ENCODE peak calls at places on chromosomes 12 and 14, in seven cellular contexts. N, K, Y, S, B, H and W are unnamed samples. For H3K4me1, the result is how much of the 10 kb centered on the place peaks cover.

GRCh38 chr12:119061208-119061796 is 80.0 kb downstream of the SRRM4 start:
- DNase-seq in N (no peak), K (peak), Y (peak), S (peak), B (peak), H (peak), W (no peak)

GRCh38 chr12:38905480-38906351 is at the start of gene CPNE8:
- DNase-seq in N (peak), K (peak), Y (peak), S (peak), B (peak), H (peak), W (peak)

GRCh38 chr12:90816353-90817089 is 138.5 kb downstream of the CCER1 start:
- DNase-seq in N (no peak), K (no peak), Y (no peak), S (no peak), B (no peak), H (no peak), W (no peak)

GRCh38 chr12:40583743-40584142 is 108.5 kb upstream of the CNTN1 start:
- DNase-seq in N (no peak), K (no peak), Y (no peak), S (no peak), B (no peak), H (no peak), W (no peak)

GRCh38 chr12:122864894-122865253 is 29.6 kb downstream of the HIP1R start:
- DNase-seq in N (no peak), K (peak), Y (no peak), S (no peak), B (no peak), H (no peak), W (no peak)

GRCh38 chr12:62260733-62261683 is 804 bp downstream of the USP15 start:
- DNase-seq in N (peak), K (peak), Y (no peak), S (no peak), B (peak), H (no peak), W (peak)

GRCh38 chr14:22973217-22974032 is 8.9 kb downstream of the AJUBA start:
- DNase-seq in N (no peak), K (no peak), Y (no peak), S (no peak), B (no peak), H (no peak), W (no peak)

GRCh38 chr14:66015046-66015780 is 471.0 kb upstream of the CCDC196 start:
- DNase-seq in N (no peak), K (no peak), Y (no peak), S (no peak), B (no peak), H (no peak), W (no peak)

GRCh38 chr14:65354715-65355114 is 57.8 kb upstream of the FUT8 start:
- DNase-seq in N (no peak), K (no peak), Y (no peak), S (no peak), B (no peak), H (no peak), W (no peak)

GRCh38 chr12:123713398-123714301 is 1.5 kb downstream of the ATP6V0A2 start:
- DNase-seq in N (no peak), K (no peak), Y (no peak), S (no peak), B (no peak), H (no peak), W (no peak)

GRCh38 chr14:96978525-96979272 is 181.5 kb downstream of the VRK1 start:
- DNase-seq in N (no peak), K (no peak), Y (no peak), S (no peak), B (no peak), H (no peak), W (no peak)

GRCh38 chr12:70759161-70759918 is 122.1 kb upstream of the PTPRB start:
- DNase-seq in N (no peak), K (no peak), Y (no peak), S (no peak), B (no peak), H (no peak), W (no peak)

GRCh38 chr14:91154851-91155625 is 41.2 kb downstream of the DGLUCY start:
- DNase-seq in N (no peak), K (peak), Y (no peak), S (no peak), B (no peak), H (no peak), W (no peak)

GRCh38 chr14:68931063-68931462 is 48.0 kb downstream of the ACTN1 start:
- DNase-seq in N (no peak), K (no peak), Y (no peak), S (no peak), B (no peak), H (no peak), W (no peak)

GRCh38 chr14:83887871-83888270 is 1642.1 kb upstream of the FLRT2 start:
- DNase-seq in N (no peak), K (no peak), Y (no peak), S (no peak), B (no peak), H (no peak), W (no peak)

GRCh38 chr14:93953263-93953662 is 23.1 kb downstream of the ASB2 start:
- DNase-seq in N (no peak), K (no peak), Y (no peak), S (no peak), B (no peak), H (no peak), W (no peak)

GRCh38 chr14:71247106-71247505 is 339.8 kb downstream of the PCNX1 start:
- DNase-seq in N (no peak), K (no peak), Y (no peak), S (no peak), B (no peak), H (no peak), W (no peak)

GRCh38 chr14:67526676-67527459 is 6.2 kb upstream of the PLEKHH1 start:
- DNase-seq in N (no peak), K (no peak), Y (no peak), S (no peak), B (peak), H (no peak), W (no peak)

DNA sequence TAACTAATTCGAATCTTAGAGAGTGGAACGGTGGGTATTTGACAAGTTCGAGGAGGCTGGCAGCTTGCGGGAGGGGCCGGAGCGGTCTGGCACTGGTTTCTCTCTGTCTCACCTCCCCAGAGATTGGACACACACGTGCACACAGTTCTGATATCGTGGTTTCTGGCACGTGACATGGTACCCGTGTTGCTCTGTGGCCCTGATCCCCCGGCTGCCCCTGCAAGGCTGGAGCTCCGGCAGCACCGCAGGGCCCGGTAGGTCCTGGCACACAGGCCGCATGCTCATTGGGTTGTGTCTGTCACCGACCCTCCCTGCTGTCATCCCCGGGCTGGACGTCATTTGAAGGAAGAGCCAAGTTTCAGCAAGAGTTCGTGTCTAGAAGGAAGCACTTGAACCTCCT is 82.7 kb downstream of the PPP2R5C start:
- DNase-seq in N (no peak), K (peak), Y (no peak), S (no peak), B (no peak), H (peak), W (no peak)
- H3K4me1 ChIP-seq in N (under half), K (half or more), Y (under half), S (under half), B (under half), H (under half), W (under half)

DNA sequence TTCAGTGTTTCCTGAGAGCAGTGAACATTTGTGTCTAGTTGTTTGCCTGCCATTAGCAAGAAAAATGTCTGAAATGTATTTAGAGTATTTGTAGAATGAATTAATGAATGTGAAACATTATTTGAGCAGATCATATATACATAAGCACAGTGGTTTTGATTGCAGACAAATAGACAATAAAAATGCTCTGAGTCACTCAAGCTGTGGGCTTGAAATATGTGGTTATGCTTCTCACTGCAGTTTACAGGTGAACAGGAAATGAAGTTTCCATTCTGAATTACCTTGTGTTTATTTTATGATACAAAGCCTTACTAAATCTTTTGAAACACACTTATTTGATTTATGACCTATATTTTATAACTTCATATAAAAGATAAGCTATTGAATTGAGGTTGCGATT is 827.7 kb downstream of the TMTC2 start:
- DNase-seq in N (no peak), K (no peak), Y (no peak), S (no peak), B (no peak), H (no peak), W (no peak)
- H3K27ac ChIP-seq in N (no peak), K (no peak), Y (no peak), S (no peak), B (no peak), H (no peak), W (no peak)

DNA sequence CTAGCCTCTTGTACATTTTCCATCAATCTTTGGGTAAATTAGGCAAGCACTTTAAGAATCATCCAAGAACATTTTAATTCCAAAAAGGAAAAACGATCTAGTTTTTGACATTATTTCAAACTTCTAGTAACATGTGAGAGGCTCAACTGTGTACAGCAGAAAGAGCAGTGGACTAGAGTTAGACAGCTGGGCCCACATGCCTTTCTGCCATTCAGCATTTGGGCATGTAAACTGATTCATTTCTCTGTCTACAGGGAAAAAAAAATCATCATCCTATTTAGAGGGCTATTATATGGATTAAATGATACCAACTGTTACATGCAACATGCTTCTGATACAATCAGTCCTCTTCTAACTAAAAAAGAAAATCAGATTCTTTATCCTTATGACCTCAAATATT is 17.7 kb downstream of the ATP2B1 start:
- DNase-seq in N (no peak), K (no peak), Y (no peak), S (no peak), B (no peak), H (no peak), W (no peak)
- H3K4me1 ChIP-seq in N (under half), K (under half), Y (under half), S (under half), B (under half), H (under half), W (under half)

DNA sequence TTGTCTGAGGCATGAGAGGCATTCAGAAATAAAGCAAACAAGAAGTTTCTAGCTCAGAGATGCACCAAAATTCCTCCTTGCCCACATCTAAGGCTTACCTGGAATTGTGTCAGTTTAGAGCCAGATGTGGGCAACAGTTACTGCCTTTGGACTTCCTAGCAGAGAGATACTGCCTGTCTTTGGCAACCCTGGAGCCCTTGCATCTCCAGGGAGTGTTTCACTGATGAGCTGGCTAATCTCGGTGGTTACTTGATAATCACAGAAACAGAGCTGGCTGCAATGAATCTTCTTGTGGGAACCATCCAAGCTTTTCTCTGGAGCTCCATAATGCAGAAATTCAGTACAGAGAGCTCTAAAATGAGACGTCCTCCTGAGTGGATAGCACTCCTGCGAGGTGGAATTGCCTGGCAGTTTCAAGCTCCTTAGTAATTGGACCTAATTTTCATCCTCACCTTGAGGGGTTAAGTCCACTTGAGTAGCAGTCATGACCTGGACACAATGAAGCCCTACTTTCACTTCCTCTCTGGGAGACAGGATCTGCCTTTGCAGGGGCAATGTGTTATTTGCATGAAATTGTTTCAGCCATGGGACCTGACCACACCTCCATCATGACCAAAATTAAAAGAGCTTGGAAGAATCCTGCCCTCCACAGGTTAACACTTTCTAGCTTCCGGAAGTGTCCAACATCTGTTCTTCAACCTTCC is 108.8 kb upstream of the ARHGAP5 start:
- DNase-seq in N (no peak), K (no peak), Y (no peak), S (no peak), B (no peak), H (no peak), W (no peak)
- H3K27ac ChIP-seq in N (no peak), K (no peak), Y (no peak), S (peak), B (no peak), H (no peak), W (no peak)

GRCh38 chr12:132825089-132825488 is 3.6 kb downstream of the GOLGA3 start:
- DNase-seq in N (no peak), K (no peak), Y (no peak), S (no peak), B (no peak), H (no peak), W (no peak)
- H3K4me1 ChIP-seq in N (under half), K (under half), Y (under half), S (under half), B (under half), H (under half), W (under half)

GRCh38 chr12:110223777-110224378 is 57.2 kb upstream of the ATP2A2 start:
- DNase-seq in N (no peak), K (no peak), Y (no peak), S (no peak), B (no peak), H (no peak), W (no peak)

GRCh38 chr12:110222027-110222426 is 59.0 kb upstream of the ATP2A2 start:
- DNase-seq in N (no peak), K (no peak), Y (no peak), S (no peak), B (no peak), H (no peak), W (no peak)

GRCh38 chr12:110227138-110227537 is 53.9 kb upstream of the ATP2A2 start:
- DNase-seq in N (no peak), K (no peak), Y (no peak), S (no peak), B (no peak), H (no peak), W (no peak)

GRCh38 chr12:110222433-110222832 is 58.6 kb upstream of the ATP2A2 start:
- DNase-seq in N (no peak), K (no peak), Y (no peak), S (no peak), B (no peak), H (no peak), W (no peak)

DNA sequence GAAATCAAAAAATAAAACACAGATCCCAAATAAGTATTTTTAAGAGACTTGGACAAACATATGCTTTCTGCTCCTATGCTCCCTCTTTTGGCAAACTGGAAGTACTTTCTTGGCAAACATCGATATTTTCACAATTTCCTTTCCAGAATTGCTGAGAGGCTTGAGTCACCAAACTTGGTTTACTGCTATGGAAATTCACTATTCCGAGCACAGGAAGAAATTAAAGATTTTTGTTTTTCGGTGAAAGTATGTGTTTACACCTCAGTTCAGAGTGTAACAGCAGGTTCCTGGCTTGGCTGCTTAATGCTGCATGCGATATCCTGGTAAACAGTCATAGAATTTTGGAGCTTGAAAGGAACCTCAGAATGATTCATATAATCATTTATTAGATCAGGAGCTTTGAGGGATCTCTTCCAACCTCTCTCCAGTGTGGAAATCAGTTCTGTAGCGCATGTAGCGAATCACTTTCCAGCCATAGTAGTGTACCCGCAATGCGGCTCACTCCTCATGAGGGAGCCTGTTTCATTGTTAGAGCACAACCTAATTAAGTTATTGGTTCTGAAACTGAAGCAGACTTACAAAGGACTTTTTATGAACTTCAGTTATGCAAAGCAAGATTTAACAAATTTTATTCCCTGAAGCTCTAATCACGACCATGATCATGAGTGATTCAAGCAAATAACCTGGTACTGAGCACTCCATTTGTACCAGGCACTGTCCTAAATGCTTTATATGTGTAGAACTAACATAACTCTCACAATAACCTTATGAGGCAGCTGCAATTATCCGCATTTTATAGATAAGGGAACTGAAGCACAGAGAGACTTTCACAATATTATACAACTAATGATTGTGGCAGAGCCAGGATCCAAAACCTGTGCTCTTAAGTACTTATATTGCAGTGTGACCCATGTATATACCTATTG is 56.4 kb upstream of the ATP2A2 start:
- DNase-seq in N (no peak), K (no peak), Y (no peak), S (no peak), B (no peak), H (no peak), W (peak)
- H3K27ac ChIP-seq in N (peak), K (peak), Y (peak), S (peak), B (peak), H (peak), W (peak)

GRCh38 chr12:104582739-104583138 is 126.0 kb downstream of the CHST11 start:
- DNase-seq in N (no peak), K (no peak), Y (no peak), S (no peak), B (no peak), H (no peak), W (no peak)

GRCh38 chr12:104585448-104586055 is 128.8 kb downstream of the CHST11 start:
- DNase-seq in N (no peak), K (no peak), Y (no peak), S (no peak), B (no peak), H (no peak), W (no peak)

GRCh38 chr12:104586325-104587048 is 129.7 kb downstream of the CHST11 start:
- DNase-seq in N (no peak), K (no peak), Y (no peak), S (no peak), B (no peak), H (no peak), W (no peak)

GRCh38 chr12:104581000-104581570 is 124.3 kb downstream of the CHST11 start:
- DNase-seq in N (no peak), K (no peak), Y (no peak), S (no peak), B (no peak), H (no peak), W (no peak)

GRCh38 chr12:104583311-104583710 is 126.6 kb downstream of the CHST11 start:
- DNase-seq in N (no peak), K (no peak), Y (no peak), S (no peak), B (no peak), H (no peak), W (no peak)
- H3K4me1 ChIP-seq in N (under half), K (under half), Y (under half), S (under half), B (under half), H (under half), W (under half)